ENCODE peak calls at places on chromosomes 13 and 19, in ten cellular contexts. V is ovary, F is fibroblast of mammary gland, J is A549, O is PC-9, Q is brain microvascular endothelial cell, C is HCT116, Y is stomach, P is BJ, I is heart left ventricle. K is an unnamed sample.

GRCh38 chr13:72585254-72585653 is 142.2 kb downstream of the MZT1 start:
- DNase-seq in J (no peak), Q (no peak), Y (no peak), O (no peak), I (no peak), F (no peak), P (no peak), V (no peak), C (no peak), K (no peak)

GRCh38 chr13:24502567-24503375 is 9.8 kb downstream of the PARP4 start:
- DNase-seq in Q (peak), I (peak), F (peak), V (no peak), P (no peak), C (peak), O (peak), Y (peak), J (peak), K (peak)

GRCh38 chr19:39934584-39935233 is at the start of gene FCGBP:
- DNase-seq in O (no peak), V (no peak), I (no peak), Q (no peak), C (no peak), Y (peak), P (no peak), J (no peak), F (no peak), K (no peak)

GRCh38 chr13:69935043-69935442 is 172.6 kb upstream of the ATXN8OS start:
- DNase-seq in I (no peak), J (peak), F (no peak), P (no peak), Y (no peak), Q (no peak), V (no peak), O (peak), C (peak), K (no peak)

GRCh38 chr19:7391218-7391670 is 42.5 kb downstream of the ARHGEF18 start:
- DNase-seq in Y (peak), I (no peak), P (no peak), F (peak), C (peak), V (no peak), O (peak), J (peak), Q (peak), K (no peak)

GRCh38 chr13:66887088-66887487 is 343.0 kb downstream of the PCDH9 start:
- DNase-seq in Q (no peak), Y (no peak), F (peak), V (no peak), O (no peak), J (no peak), P (peak), C (no peak), I (no peak), K (peak)

GRCh38 chr13:41652735-41653361 is 195.5 kb downstream of the RGCC start:
- DNase-seq in F (peak), V (no peak), I (no peak), Y (no peak), J (peak), P (peak), Q (no peak), C (peak), O (peak), K (peak)

GRCh38 chr13:45206340-45206739 is 5.5 kb upstream of the KCTD4 start:
- DNase-seq in C (peak), Y (no peak), P (peak), V (no peak), Q (peak), O (no peak), J (peak), I (no peak), F (peak), K (peak)

GRCh38 chr13:66899955-66900354 is 330.2 kb downstream of the PCDH9 start:
- DNase-seq in J (no peak), F (no peak), P (no peak), O (no peak), Y (no peak), I (no peak), Q (peak), C (no peak), V (no peak), K (no peak)

GRCh38 chr19:8423821-8424223 is 10.7 kb downstream of the MARCHF2 start:
- DNase-seq in V (peak), J (peak), F (peak), Q (peak), Y (peak), I (peak), P (peak), C (peak), O (peak), K (peak)

GRCh38 chr13:113816248-113816924 is 47.5 kb downstream of the GAS6 start:
- DNase-seq in O (no peak), V (no peak), I (peak), J (no peak), Q (no peak), P (no peak), Y (no peak), F (peak), C (no peak), K (no peak)

DNA sequence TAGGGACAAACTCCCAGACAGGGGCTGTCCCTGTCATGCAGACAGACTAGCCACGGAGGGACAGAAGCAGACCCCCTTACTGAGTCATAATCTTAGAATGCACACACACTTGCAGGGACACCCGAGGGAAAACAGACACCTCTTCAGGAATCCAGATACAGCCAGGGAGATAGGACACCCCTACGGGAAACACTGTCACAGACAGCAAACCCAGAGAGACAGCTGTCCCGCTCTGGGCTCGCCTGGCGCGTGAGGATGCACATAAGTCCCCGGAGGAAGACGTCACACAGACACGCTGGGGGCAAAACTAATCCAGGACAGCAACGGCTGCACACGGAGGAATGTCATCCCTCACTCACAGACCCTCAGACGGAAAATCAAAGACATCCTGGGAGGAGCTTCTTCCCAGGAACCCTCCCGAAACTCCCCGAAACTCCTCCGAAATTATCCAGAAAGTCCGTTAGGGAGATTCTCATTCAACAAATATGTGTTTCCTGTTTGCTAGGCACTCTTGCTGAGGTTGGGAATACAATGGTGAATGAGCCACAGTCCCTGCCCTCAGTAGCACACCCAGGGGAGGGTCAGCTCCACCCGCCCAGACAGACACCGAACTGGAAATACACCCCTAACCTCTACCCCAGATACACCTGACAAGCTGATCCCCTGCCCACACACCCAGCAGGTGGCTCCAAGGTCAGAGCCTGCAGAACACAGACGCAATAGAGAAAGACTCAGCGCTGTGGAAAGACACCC is 15.2 kb upstream of the TOMM40 start:
- DNase-seq in Y (no peak), Q (peak), C (no peak), J (no peak), F (peak), I (peak), V (no peak), O (peak), P (no peak), K (peak)
- H3K4me3 ChIP-seq in Y (no peak), Q (no peak), C (no peak), J (no peak), F (no peak), I (no peak), V (no peak), O (peak), P (no peak), K (no peak)

GRCh38 chr13:50914848-50915247 is 5.3 kb downstream of the RNASEH2B start:
- DNase-seq in V (no peak), Q (peak), F (peak), C (no peak), P (no peak), J (no peak), I (no peak), O (no peak), Y (no peak), K (peak)

GRCh38 chr13:50917572-50917971 is 8.0 kb downstream of the RNASEH2B start:
- DNase-seq in P (no peak), J (no peak), Q (no peak), F (no peak), I (no peak), Y (no peak), O (no peak), C (no peak), V (no peak), K (no peak)

GRCh38 chr13:50914301-50914700 is 4.7 kb downstream of the RNASEH2B start:
- DNase-seq in C (no peak), Y (no peak), O (no peak), I (no peak), F (peak), P (no peak), Q (no peak), V (no peak), J (no peak), K (peak)

GRCh38 chr13:50916701-50917184 is 7.2 kb downstream of the RNASEH2B start:
- DNase-seq in P (no peak), F (no peak), O (no peak), Q (no peak), J (no peak), V (no peak), Y (no peak), C (no peak), I (no peak), K (no peak)

GRCh38 chr13:50915562-50915961 is 6.0 kb downstream of the RNASEH2B start:
- DNase-seq in Q (no peak), F (no peak), O (no peak), P (no peak), C (no peak), J (no peak), I (no peak), Y (no peak), V (no peak), K (no peak)
- TF ChIP-seq CTCF in Q (no peak), F (no peak), O (no peak), P (no peak), C (no peak), J (no peak), I (no peak), Y (no peak), V (no peak), K (no peak)

DNA sequence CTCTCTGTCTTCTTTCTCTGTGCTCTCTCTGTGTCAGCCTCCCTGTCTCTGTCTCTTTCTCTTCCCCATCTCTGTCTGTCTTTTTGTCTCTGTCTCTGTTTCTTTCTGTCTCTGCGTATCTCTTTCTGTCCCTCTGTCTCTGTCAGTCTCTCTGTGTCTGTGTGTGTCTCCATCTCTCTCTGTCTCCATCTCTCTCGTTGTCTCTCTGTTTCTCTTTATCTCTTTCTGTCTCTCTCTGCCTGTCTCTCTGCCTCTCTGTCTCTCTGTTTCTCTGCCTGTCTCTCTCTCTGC is 15.6 kb upstream of the TCF3 start:
- DNase-seq in P (no peak), Q (no peak), I (no peak), C (no peak), V (no peak), F (no peak), Y (no peak), O (no peak), J (no peak), K (no peak)
- H3K4me3 ChIP-seq in P (no peak), Q (no peak), I (no peak), C (no peak), V (no peak), F (no peak), Y (no peak), O (no peak), J (no peak), K (no peak)

GRCh38 chr19:10159610-10160009 is 35.1 kb downstream of the DNMT1 start:
- DNase-seq in I (no peak), F (no peak), Y (no peak), P (no peak), O (no peak), J (no peak), Q (no peak), V (no peak), C (no peak), K (no peak)
- TF ChIP-seq CTCF in I (no peak), F (no peak), Y (no peak), P (no peak), O (no peak), J (no peak), Q (no peak), V (no peak), C (no peak), K (no peak)

DNA sequence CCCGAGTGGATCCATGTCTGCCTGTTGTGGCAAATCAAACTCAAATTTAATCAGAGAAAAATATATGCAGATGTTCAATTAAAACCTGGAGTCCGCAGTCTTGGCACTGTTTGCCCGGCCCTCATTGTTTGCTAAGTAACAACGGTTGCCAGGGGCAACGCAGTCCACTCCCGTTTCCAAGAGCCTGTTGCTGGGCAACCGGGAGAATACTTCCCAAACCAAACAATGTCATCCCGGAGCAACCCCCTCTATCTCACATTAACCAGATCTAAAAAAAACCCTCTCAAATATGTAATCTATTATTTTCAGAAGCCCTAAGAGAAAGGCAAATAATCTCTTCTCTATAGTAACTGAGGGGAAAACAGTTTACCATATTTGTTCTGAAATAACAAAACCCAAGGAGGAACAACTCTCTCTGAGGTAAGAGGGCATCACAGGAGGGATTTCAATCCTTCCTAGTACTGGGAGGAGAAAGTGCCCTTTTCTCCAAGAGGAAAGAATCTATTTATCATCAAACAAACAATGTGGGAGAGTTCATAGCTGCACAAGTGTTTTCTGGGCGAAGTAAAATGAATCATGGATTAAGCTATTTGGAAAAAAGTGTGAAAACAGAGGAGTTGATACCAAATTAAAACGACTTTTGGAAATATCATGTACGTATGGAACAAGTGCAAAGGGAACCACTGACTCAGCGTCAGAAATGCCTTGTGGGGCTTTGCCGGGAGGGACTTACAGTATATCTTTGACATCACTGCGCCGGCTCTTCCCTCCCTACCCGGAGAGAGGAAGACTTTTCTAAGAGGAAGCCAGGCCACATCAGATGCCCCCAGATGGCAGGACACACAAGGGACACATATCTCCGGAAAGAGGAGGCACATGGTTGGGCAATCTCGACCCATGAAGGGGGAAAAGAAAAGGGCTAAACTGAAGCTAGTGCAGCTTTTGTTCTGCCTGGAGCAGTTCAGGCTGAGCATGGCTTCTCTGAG is 43.3 kb downstream of the RFX2 start:
- DNase-seq in Y (peak), C (no peak), O (peak), P (peak), Q (peak), J (peak), V (peak), I (peak), F (peak), K (peak)
- H3K4me3 ChIP-seq in Y (no peak), C (no peak), O (no peak), P (no peak), Q (no peak), J (peak), V (no peak), I (no peak), F (no peak), K (no peak)

DNA sequence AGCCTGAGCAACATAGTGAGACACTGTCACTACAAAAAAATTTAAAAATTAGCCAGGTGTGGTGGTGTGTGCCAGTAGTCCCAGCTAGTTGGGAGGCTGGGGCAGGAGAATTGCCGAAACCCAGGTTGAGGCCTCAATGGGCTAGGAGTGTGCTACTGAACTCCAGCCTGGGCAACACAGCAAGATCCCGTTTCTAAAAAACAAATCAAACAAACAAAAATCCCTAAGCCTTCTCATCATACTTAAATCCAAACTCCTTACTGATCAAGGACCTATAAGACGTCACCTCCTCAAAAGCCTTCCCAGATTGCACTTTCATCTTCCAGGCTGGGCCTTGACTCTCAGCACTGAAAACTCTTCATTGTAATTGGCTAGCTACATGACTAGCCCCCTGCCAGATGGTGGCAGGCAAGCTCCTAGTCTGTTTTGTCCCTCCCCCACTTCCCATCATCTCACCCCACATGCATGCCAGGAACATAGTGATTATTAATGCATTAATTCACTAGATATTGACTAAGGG is 17.5 kb upstream of the NANOS3 start:
- DNase-seq in J (peak), P (no peak), Y (no peak), I (no peak), C (no peak), O (no peak), F (peak), V (no peak), Q (peak), K (peak)
- TF ChIP-seq CTCF in J (no peak), P (no peak), Y (no peak), I (peak), C (no peak), O (no peak), F (no peak), V (no peak), Q (peak), K (peak)

GRCh38 chr19:38850976-38851621 is 1.3 kb upstream of the HNRNPL start:
- DNase-seq in Q (no peak), O (no peak), F (no peak), I (peak), J (no peak), P (no peak), Y (no peak), C (no peak), V (peak), K (no peak)

GRCh38 chr19:38852231-38853044 is 2.7 kb upstream of the HNRNPL start:
- DNase-seq in C (no peak), I (peak), V (peak), P (no peak), Q (peak), J (peak), F (peak), O (peak), Y (peak), K (peak)

GRCh38 chr19:38851622-38852230 is 1.9 kb upstream of the HNRNPL start:
- DNase-seq in P (no peak), I (peak), F (peak), O (peak), C (peak), Q (peak), Y (peak), J (peak), V (peak), K (peak)

GRCh38 chr19:38850231-38850975 is 617 bp upstream of the HNRNPL start:
- DNase-seq in O (peak), P (peak), V (peak), I (peak), C (peak), F (peak), Q (peak), J (peak), Y (peak), K (peak)

GRCh38 chr19:38853214-38853613 is 3.4 kb upstream of the HNRNPL start:
- DNase-seq in Y (no peak), C (no peak), J (no peak), V (peak), F (no peak), P (no peak), Q (no peak), O (no peak), I (no peak), K (no peak)
- H3K4me3 ChIP-seq in Y (peak), C (peak), J (peak), V (peak), F (no peak), P (peak), Q (peak), O (peak), I (peak), K (peak)